ENCODE peak calls at places on chromosome 14, in five cellular contexts. W, G, N, F and Z are unnamed samples. For H3K27me3, the result is how much of the 10 kb centered on the place peaks cover.

GRCh38 chr14:30656190-30656632 is 34.1 kb downstream of the SCFD1 start:
- DNase-seq in W (peak), G (peak), N (peak), F (no peak), Z (peak)

GRCh38 chr14:88002421-88002820 is 2.5 kb upstream of the GPR65 start:
- DNase-seq in W (no peak), G (no peak), N (no peak), F (no peak), Z (no peak)

GRCh38 chr14:32367501-32367900 is 38.4 kb downstream of the AKAP6 start:
- DNase-seq in W (no peak), G (no peak), N (no peak), F (no peak), Z (no peak)

GRCh38 chr14:93084866-93085857 is 30.6 kb downstream of the ITPK1 start:
- DNase-seq in W (no peak), G (no peak), N (no peak), F (no peak), Z (no peak)

GRCh38 chr14:58488550-58488949 is 61.0 kb downstream of the KIAA0586 start:
- DNase-seq in W (no peak), G (peak), N (no peak), F (no peak), Z (peak)

GRCh38 chr14:19729763-19730162 is 13.6 kb upstream of the OR4Q3 start:
- DNase-seq in W (no peak), G (no peak), N (no peak), F (no peak), Z (no peak)

GRCh38 chr14:90519262-90519920 is 122.6 kb downstream of the CALM1 start:
- DNase-seq in W (no peak), G (no peak), N (no peak), F (no peak), Z (no peak)

GRCh38 chr14:96091941-96092411 is 52.8 kb downstream of the C14orf132 start:
- DNase-seq in W (no peak), G (no peak), N (no peak), F (no peak), Z (no peak)

GRCh38 chr14:21069388-21070082 is 569 bp upstream of the ARHGEF40 start:
- DNase-seq in W (no peak), G (no peak), N (peak), F (peak), Z (peak)

GRCh38 chr14:23056257-23056955 is 914 bp downstream of the CDH24 start:
- DNase-seq in W (peak), G (peak), N (peak), F (peak), Z (peak)

GRCh38 chr14:77037338-77037782 is 8.9 kb upstream of the IRF2BPL start:
- DNase-seq in W (no peak), G (no peak), N (no peak), F (no peak), Z (no peak)

DNA sequence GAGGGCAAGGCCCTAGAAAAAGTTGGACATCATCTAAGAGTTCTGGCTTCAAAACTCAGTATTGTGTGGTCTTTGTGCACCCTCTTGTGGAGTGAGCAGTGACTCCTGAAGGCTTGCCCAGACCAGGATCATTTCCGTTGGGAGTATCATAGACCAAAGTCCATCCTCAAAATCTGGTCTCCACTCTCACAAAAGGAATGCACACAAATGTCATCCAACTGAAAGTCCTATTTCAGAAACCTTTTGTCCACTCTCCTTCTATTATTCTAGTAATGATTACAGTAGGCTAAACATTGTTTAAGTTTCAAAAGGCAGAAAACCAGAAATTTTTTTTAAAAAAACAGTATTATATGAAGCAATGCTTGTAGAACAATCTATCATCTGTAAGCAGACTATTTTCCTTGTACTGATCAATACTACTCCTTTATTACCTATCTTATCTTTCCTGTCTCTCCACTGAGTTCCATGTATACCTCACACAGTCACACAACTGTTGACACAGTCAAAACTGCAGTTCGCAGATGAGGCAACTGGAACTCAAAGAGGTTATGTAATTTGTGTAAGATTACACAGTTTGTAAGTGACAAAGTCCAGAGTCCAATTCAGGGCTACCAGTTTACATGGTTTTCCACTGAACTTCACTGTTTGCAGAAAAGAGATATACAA is 41.4 kb downstream of the COX16 start:
- DNase-seq in W (peak), G (peak), N (peak), F (no peak), Z (peak)
- TF ChIP-seq CTCF in W (peak), G (peak), N (peak), F (peak), Z (peak)

GRCh38 chr14:100566586-100566985 is 20.6 kb downstream of the BEGAIN start:
- DNase-seq in W (no peak), G (no peak), N (no peak), F (no peak), Z (no peak)
- H3K27me3 ChIP-seq in W (under half), G (under half), N (under half), F (half or more), Z (under half)

GRCh38 chr14:52077261-52077984 is 8.6 kb upstream of the NID2 start:
- DNase-seq in W (no peak), G (no peak), N (no peak), F (no peak), Z (no peak)

GRCh38 chr14:52078721-52079120 is 9.9 kb upstream of the NID2 start:
- DNase-seq in W (no peak), G (no peak), N (no peak), F (no peak), Z (no peak)

GRCh38 chr14:52075371-52075770 is 6.5 kb upstream of the NID2 start:
- DNase-seq in W (no peak), G (no peak), N (no peak), F (no peak), Z (no peak)

GRCh38 chr14:52078093-52078492 is 9.2 kb upstream of the NID2 start:
- DNase-seq in W (no peak), G (peak), N (no peak), F (no peak), Z (no peak)

GRCh38 chr14:52076334-52076733 is 7.5 kb upstream of the NID2 start:
- DNase-seq in W (peak), G (peak), N (no peak), F (no peak), Z (no peak)
- TF ChIP-seq CTCF in W (no peak), G (no peak), N (no peak), F (no peak), Z (no peak)

DNA sequence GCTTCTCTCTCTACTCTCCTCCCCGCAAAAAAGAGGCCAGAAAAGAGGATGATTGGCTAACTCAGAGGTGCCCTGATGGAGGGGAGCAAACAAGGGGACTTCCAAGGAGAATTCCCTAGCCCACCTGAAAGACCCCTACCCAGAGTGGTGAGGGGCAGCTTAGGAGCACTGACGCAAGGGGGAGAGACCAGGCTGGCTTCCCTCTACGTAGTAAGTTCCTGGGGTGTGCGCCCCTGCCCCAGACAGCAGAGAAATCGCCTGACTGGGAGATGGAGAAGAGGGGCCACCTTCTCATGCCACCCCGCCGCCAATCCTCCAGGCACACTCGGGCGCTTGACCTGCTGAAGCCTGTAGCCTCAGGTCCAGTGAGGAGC is 2.1 kb upstream of the DIO3 start:
- DNase-seq in W (no peak), G (no peak), N (peak), F (no peak), Z (no peak)
- H3K27me3 ChIP-seq in W (half or more), G (under half), N (under half), F (half or more), Z (half or more)

GRCh38 chr14:67173719-67174118 is 15.5 kb upstream of the GARIN2 start:
- DNase-seq in W (no peak), G (no peak), N (no peak), F (no peak), Z (no peak)
- TF ChIP-seq CTCF in W (no peak), G (no peak), N (no peak), F (no peak), Z (no peak)

DNA sequence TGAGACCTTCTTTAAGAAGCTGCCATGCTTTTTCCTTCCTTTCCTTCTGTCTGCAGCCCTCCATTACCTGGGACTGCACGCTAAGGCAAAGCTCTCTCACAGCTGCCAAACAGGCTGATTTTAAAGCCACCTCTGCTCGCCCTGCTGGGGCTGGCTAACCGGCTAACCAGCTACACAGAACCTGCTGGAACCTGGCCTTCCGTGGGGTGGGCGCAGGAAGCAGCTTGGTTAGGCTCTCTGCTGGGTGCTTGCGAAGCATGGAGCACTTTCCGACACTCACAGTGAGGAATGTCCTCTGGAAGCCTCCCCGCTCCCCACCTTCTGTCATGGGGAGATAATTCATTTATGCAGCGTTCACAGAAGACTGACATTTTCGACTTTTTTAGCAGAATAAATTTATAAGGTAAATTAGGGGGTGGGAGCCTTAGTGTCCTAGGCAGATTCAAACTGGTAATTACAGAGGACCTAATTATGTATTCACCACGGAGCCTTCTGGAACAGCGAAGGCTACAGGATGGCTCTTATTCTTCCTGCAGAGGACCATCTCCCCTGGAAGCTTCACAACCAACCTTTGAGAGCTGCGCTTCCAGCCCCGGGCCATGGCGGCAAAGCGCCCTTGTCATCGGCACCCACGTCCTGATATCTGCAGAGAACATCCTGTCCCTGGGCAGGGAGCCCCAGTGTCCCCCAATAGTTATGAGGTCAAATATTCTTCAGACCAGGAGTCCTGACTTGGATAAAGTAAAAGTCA is 12.4 kb upstream of the BCL11B start:
- DNase-seq in W (no peak), G (no peak), N (no peak), F (no peak), Z (no peak)
- H3K27me3 ChIP-seq in W (under half), G (under half), N (half or more), F (half or more), Z (under half)

GRCh38 chr14:45868863-45869262 is 615.9 kb upstream of the MIS18BP1 start:
- DNase-seq in W (no peak), G (no peak), N (no peak), F (no peak), Z (no peak)

GRCh38 chr14:45868377-45868776 is 615.4 kb upstream of the MIS18BP1 start:
- DNase-seq in W (no peak), G (peak), N (no peak), F (no peak), Z (no peak)

DNA sequence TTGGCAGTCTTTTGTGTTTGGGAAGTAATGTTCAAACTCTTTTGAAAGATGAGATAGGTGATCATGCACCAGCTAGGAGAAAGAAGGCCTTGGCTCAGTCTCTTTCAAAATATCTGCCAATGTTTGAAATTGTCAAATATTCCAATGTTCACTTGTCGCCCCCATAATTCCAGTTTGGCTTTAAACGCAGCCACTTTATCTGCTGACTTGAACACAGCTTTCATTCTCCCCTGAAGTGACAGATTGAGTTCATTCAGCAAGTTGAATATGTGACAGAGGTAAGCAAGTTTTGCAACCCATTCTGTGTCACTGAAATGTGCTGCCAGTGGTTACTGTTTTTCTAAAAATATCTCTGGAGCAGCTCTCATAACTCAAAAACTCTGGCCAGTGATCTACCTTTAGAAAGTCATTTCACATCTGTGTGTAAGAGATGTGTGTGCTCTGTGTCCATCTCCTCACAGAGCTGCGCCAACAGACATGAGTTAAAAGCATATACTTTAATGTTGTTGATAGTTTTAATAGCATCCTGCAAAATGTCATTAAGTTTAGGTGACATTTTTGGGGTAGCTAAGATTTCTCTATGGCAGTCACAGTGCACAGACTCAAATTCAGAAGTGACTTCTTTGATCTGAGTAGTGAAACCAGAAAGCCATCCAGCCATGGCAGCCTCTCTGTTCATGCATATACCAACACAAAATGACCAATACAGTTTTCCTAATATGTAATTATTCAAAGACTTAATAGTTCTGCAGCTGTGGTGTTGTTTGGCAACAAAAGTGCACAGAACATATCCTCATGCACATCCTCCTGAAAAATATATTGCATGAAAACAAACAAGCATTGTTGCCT is 614.3 kb upstream of the MIS18BP1 start:
- DNase-seq in W (no peak), G (no peak), N (no peak), F (no peak), Z (no peak)
- TF ChIP-seq CTCF in W (no peak), G (no peak), N (no peak), F (no peak), Z (no peak)

DNA sequence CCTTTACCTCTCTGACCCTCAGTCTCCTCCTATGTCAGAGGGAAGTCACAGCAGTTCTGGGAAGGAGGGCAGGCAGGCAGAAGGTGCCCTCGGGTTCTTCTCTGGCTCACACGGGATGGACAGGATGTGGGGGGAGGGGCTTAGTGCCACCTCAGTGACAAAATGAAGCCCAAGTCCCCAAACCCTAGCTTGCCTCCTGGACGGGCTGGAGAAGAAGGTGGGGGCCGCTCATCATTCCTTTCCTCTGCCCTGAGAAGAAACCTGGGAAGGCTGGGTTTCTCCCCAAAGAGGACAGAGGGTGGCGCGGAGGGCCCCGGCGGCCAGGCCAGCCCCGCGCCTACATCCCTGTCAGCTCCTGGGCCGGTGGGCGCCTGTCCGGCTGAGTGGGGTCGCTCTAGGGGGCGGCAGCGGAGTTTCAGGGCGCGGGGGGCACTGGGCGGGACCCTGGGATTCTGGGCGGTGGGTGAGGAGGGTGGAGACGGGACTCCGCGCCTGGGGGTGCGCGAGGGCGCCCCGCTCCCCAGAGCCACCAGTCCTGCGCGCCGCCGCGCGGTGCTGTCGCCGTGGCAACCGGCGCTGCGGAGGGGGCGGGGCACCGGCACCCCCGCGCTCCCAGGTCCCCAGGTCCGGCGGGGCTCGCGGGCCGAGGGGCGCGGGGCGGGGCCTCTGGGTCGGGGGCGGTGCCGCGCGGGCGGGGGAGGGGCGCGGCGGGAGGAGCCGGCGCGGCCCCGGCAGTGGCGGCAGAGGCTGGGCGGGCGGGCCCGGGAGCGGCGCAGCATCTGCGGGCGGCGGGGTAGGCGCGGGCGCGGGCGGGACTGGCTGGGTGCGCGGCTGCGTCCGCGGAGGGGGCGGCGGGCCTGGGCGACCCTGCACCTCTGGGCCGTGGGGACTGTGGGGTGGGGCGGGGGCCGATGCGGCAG is at the start of gene TMEM121:
- DNase-seq in W (no peak), G (no peak), N (peak), F (no peak), Z (peak)
- H3K27me3 ChIP-seq in W (under half), G (under half), N (under half), F (under half), Z (under half)